ENCODE peak calls at places on chromosomes 5 and 9, in nine cellular contexts. One of them, this sample, is unnamed.

GRCh38 chr9:100911273-100911672 is 117.3 kb upstream of the PLPPR1 start:
- DNase-seq in sigmoid colon: no peak
- DNase-seq in tibial artery: no peak
- DNase-seq in cardiac muscle cell: no peak
- DNase-seq in lower lobe of right lung: no peak
- DNase-seq in CD8-positive, alpha-beta T cell: no peak
- DNase-seq in heart right ventricle: no peak
- DNase-seq in NB4: no peak
- DNase-seq in AG04449: no peak
- DNase-seq in this sample: no peak

GRCh38 chr5:115736004-115736689 is 80.3 kb downstream of the CDO1 start:
- DNase-seq in lower lobe of right lung: no peak
- DNase-seq in CD8-positive, alpha-beta T cell: no peak
- DNase-seq in cardiac muscle cell: no peak
- DNase-seq in NB4: no peak
- DNase-seq in heart right ventricle: no peak
- DNase-seq in AG04449: no peak
- DNase-seq in sigmoid colon: no peak
- DNase-seq in tibial artery: no peak
- DNase-seq in this sample: no peak

GRCh38 chr5:64164166-64164565 is 1.5 kb upstream of the RNF180 start:
- DNase-seq in heart right ventricle: no peak
- DNase-seq in NB4: no peak
- DNase-seq in CD8-positive, alpha-beta T cell: no peak
- DNase-seq in AG04449: no peak
- DNase-seq in sigmoid colon: no peak
- DNase-seq in cardiac muscle cell: no peak
- DNase-seq in tibial artery: no peak
- DNase-seq in lower lobe of right lung: no peak
- DNase-seq in this sample: no peak

GRCh38 chr9:125509476-125509875 is 197.5 kb downstream of the MAPKAP1 start:
- DNase-seq in CD8-positive, alpha-beta T cell: no peak
- DNase-seq in cardiac muscle cell: peak; percentile 69
- DNase-seq in AG04449: peak; percentile 58
- DNase-seq in sigmoid colon: no peak
- DNase-seq in tibial artery: no peak
- DNase-seq in NB4: no peak
- DNase-seq in heart right ventricle: no peak
- DNase-seq in lower lobe of right lung: no peak
- DNase-seq in this sample: no peak

GRCh38 chr5:42598311-42598710 is 158.3 kb upstream of the CCDC152 start:
- DNase-seq in sigmoid colon: no peak
- DNase-seq in lower lobe of right lung: no peak
- DNase-seq in tibial artery: no peak
- DNase-seq in AG04449: no peak
- DNase-seq in heart right ventricle: no peak
- DNase-seq in cardiac muscle cell: no peak
- DNase-seq in CD8-positive, alpha-beta T cell: no peak
- DNase-seq in NB4: no peak
- DNase-seq in this sample: no peak

GRCh38 chr9:116901260-116901659 is 214.2 kb downstream of the TRIM32 start:
- DNase-seq in tibial artery: no peak
- DNase-seq in heart right ventricle: no peak
- DNase-seq in NB4: no peak
- DNase-seq in CD8-positive, alpha-beta T cell: no peak
- DNase-seq in AG04449: no peak
- DNase-seq in cardiac muscle cell: no peak
- DNase-seq in lower lobe of right lung: no peak
- DNase-seq in sigmoid colon: no peak
- DNase-seq in this sample: no peak

GRCh38 chr9:122201641-122202040 is 27.1 kb downstream of the LHX6 start:
- DNase-seq in sigmoid colon: no peak
- DNase-seq in AG04449: no peak
- DNase-seq in tibial artery: no peak
- DNase-seq in NB4: no peak
- DNase-seq in lower lobe of right lung: no peak
- DNase-seq in CD8-positive, alpha-beta T cell: no peak
- DNase-seq in cardiac muscle cell: no peak
- DNase-seq in heart right ventricle: no peak
- DNase-seq in this sample: no peak

GRCh38 chr5:95518417-95518816 is 36.4 kb downstream of the SKIC3 start:
- DNase-seq in lower lobe of right lung: no peak
- DNase-seq in tibial artery: no peak
- DNase-seq in NB4: no peak
- DNase-seq in heart right ventricle: no peak
- DNase-seq in AG04449: no peak
- DNase-seq in CD8-positive, alpha-beta T cell: no peak
- DNase-seq in cardiac muscle cell: no peak
- DNase-seq in sigmoid colon: no peak
- DNase-seq in this sample: no peak

GRCh38 chr9:18994263-18994916 is 38.6 kb downstream of the SAXO1 start:
- DNase-seq in NB4: no peak
- DNase-seq in cardiac muscle cell: no peak
- DNase-seq in tibial artery: no peak
- DNase-seq in lower lobe of right lung: no peak
- DNase-seq in sigmoid colon: no peak
- DNase-seq in CD8-positive, alpha-beta T cell: no peak
- DNase-seq in heart right ventricle: no peak
- DNase-seq in AG04449: no peak
- DNase-seq in this sample: no peak

GRCh38 chr9:6620796-6621195 is 24.7 kb downstream of the GLDC start:
- DNase-seq in heart right ventricle: no peak
- DNase-seq in sigmoid colon: no peak
- DNase-seq in cardiac muscle cell: no peak
- DNase-seq in AG04449: no peak
- DNase-seq in tibial artery: no peak
- DNase-seq in CD8-positive, alpha-beta T cell: no peak
- DNase-seq in lower lobe of right lung: no peak
- DNase-seq in NB4: no peak
- DNase-seq in this sample: no peak

GRCh38 chr9:72946821-72947220 is 6.0 kb downstream of the ALDH1A1 start:
- DNase-seq in NB4: no peak
- DNase-seq in tibial artery: no peak
- DNase-seq in cardiac muscle cell: no peak
- DNase-seq in lower lobe of right lung: no peak
- DNase-seq in sigmoid colon: no peak
- DNase-seq in AG04449: no peak
- DNase-seq in CD8-positive, alpha-beta T cell: no peak
- DNase-seq in heart right ventricle: no peak
- DNase-seq in this sample: no peak

GRCh38 chr9:72946318-72946717 is 6.5 kb downstream of the ALDH1A1 start:
- DNase-seq in CD8-positive, alpha-beta T cell: no peak
- DNase-seq in heart right ventricle: no peak
- DNase-seq in tibial artery: no peak
- DNase-seq in AG04449: no peak
- DNase-seq in lower lobe of right lung: no peak
- DNase-seq in cardiac muscle cell: no peak
- DNase-seq in NB4: no peak
- DNase-seq in sigmoid colon: no peak
- DNase-seq in this sample: no peak

GRCh38 chr9:72949918-72950325 is 2.9 kb downstream of the ALDH1A1 start:
- DNase-seq in lower lobe of right lung: no peak
- DNase-seq in AG04449: no peak
- DNase-seq in CD8-positive, alpha-beta T cell: no peak
- DNase-seq in heart right ventricle: no peak
- DNase-seq in NB4: no peak
- DNase-seq in sigmoid colon: no peak
- DNase-seq in cardiac muscle cell: no peak
- DNase-seq in tibial artery: no peak
- DNase-seq in this sample: no peak

GRCh38 chr9:72948906-72949582 is 3.8 kb downstream of the ALDH1A1 start:
- DNase-seq in AG04449: no peak
- DNase-seq in tibial artery: no peak
- DNase-seq in cardiac muscle cell: no peak
- DNase-seq in CD8-positive, alpha-beta T cell: no peak
- DNase-seq in NB4: no peak
- DNase-seq in heart right ventricle: no peak
- DNase-seq in lower lobe of right lung: no peak
- DNase-seq in sigmoid colon: no peak
- DNase-seq in this sample: no peak

GRCh38 chr9:72947987-72948465 is 4.8 kb downstream of the ALDH1A1 start:
- DNase-seq in heart right ventricle: no peak
- DNase-seq in tibial artery: no peak
- DNase-seq in NB4: no peak
- DNase-seq in AG04449: no peak
- DNase-seq in sigmoid colon: no peak
- DNase-seq in cardiac muscle cell: no peak
- DNase-seq in lower lobe of right lung: no peak
- DNase-seq in CD8-positive, alpha-beta T cell: no peak
- DNase-seq in this sample: no peak
- H3K4me3 ChIP-seq in heart right ventricle: no peak overlapping the region
- H3K4me3 ChIP-seq in tibial artery: peak overlapping the region; percentile 16
- H3K4me3 ChIP-seq in NB4: no peak overlapping the region
- H3K4me3 ChIP-seq in AG04449: no peak overlapping the region
- H3K4me3 ChIP-seq in sigmoid colon: peak overlapping the region; percentile 54
- H3K4me3 ChIP-seq in cardiac muscle cell: no peak overlapping the region
- H3K4me3 ChIP-seq in lower lobe of right lung: peak overlapping the region; percentile 45
- H3K4me3 ChIP-seq in CD8-positive, alpha-beta T cell: no peak overlapping the region
- H3K4me3 ChIP-seq in this sample: no peak overlapping the region

GRCh38 chr5:79333852-79334557 is 98.1 kb downstream of the JMY start:
- DNase-seq in cardiac muscle cell: no peak
- DNase-seq in heart right ventricle: no peak
- DNase-seq in lower lobe of right lung: no peak
- DNase-seq in NB4: no peak
- DNase-seq in CD8-positive, alpha-beta T cell: no peak
- DNase-seq in sigmoid colon: no peak
- DNase-seq in AG04449: no peak
- DNase-seq in tibial artery: no peak
- DNase-seq in this sample: no peak
- TF ChIP-seq CTCF in cardiac muscle cell: no peak
- TF ChIP-seq CTCF in heart right ventricle: no peak
- TF ChIP-seq CTCF in lower lobe of right lung: no peak
- TF ChIP-seq CTCF in NB4: no peak
- TF ChIP-seq CTCF in CD8-positive, alpha-beta T cell: no peak
- TF ChIP-seq CTCF in sigmoid colon: no peak
- TF ChIP-seq CTCF in AG04449: no peak
- TF ChIP-seq CTCF in tibial artery: no peak
- TF ChIP-seq CTCF in this sample: no peak

GRCh38 chr5:107937710-107938355 is 267.1 kb upstream of the EFNA5 start:
- DNase-seq in NB4: no peak
- DNase-seq in tibial artery: no peak
- DNase-seq in sigmoid colon: no peak
- DNase-seq in CD8-positive, alpha-beta T cell: no peak
- DNase-seq in AG04449: no peak
- DNase-seq in heart right ventricle: no peak
- DNase-seq in cardiac muscle cell: peak; percentile 5
- DNase-seq in lower lobe of right lung: no peak
- DNase-seq in this sample: no peak

GRCh38 chr5:107933326-107933725 is 262.6 kb upstream of the EFNA5 start:
- DNase-seq in CD8-positive, alpha-beta T cell: no peak
- DNase-seq in lower lobe of right lung: no peak
- DNase-seq in AG04449: no peak
- DNase-seq in sigmoid colon: no peak
- DNase-seq in NB4: no peak
- DNase-seq in heart right ventricle: no peak
- DNase-seq in cardiac muscle cell: no peak
- DNase-seq in tibial artery: no peak
- DNase-seq in this sample: no peak

GRCh38 chr5:107937198-107937597 is 266.5 kb upstream of the EFNA5 start:
- DNase-seq in NB4: no peak
- DNase-seq in cardiac muscle cell: peak; percentile 22
- DNase-seq in lower lobe of right lung: no peak
- DNase-seq in CD8-positive, alpha-beta T cell: no peak
- DNase-seq in AG04449: no peak
- DNase-seq in tibial artery: no peak
- DNase-seq in heart right ventricle: no peak
- DNase-seq in sigmoid colon: no peak
- DNase-seq in this sample: no peak

GRCh38 chr5:107935641-107936040 is 264.9 kb upstream of the EFNA5 start:
- DNase-seq in CD8-positive, alpha-beta T cell: no peak
- DNase-seq in AG04449: no peak
- DNase-seq in lower lobe of right lung: no peak
- DNase-seq in heart right ventricle: no peak
- DNase-seq in NB4: no peak
- DNase-seq in sigmoid colon: no peak
- DNase-seq in cardiac muscle cell: no peak
- DNase-seq in tibial artery: no peak
- DNase-seq in this sample: no peak

GRCh38 chr5:107936532-107936931 is 265.8 kb upstream of the EFNA5 start:
- DNase-seq in sigmoid colon: no peak
- DNase-seq in NB4: no peak
- DNase-seq in AG04449: no peak
- DNase-seq in lower lobe of right lung: no peak
- DNase-seq in tibial artery: no peak
- DNase-seq in heart right ventricle: no peak
- DNase-seq in CD8-positive, alpha-beta T cell: no peak
- DNase-seq in cardiac muscle cell: no peak
- DNase-seq in this sample: no peak
- H3K4me3 ChIP-seq in sigmoid colon: no peak overlapping the region
- H3K4me3 ChIP-seq in NB4: no peak overlapping the region
- H3K4me3 ChIP-seq in AG04449: no peak overlapping the region
- H3K4me3 ChIP-seq in lower lobe of right lung: no peak overlapping the region
- H3K4me3 ChIP-seq in tibial artery: no peak overlapping the region
- H3K4me3 ChIP-seq in heart right ventricle: no peak overlapping the region
- H3K4me3 ChIP-seq in CD8-positive, alpha-beta T cell: no peak overlapping the region
- H3K4me3 ChIP-seq in cardiac muscle cell: no peak overlapping the region
- H3K4me3 ChIP-seq in this sample: no peak overlapping the region

GRCh38 chr9:86600291-86600690 is 246.1 kb upstream of the TUT7 start:
- DNase-seq in NB4: no peak
- DNase-seq in cardiac muscle cell: no peak
- DNase-seq in sigmoid colon: no peak
- DNase-seq in lower lobe of right lung: no peak
- DNase-seq in tibial artery: no peak
- DNase-seq in AG04449: no peak
- DNase-seq in CD8-positive, alpha-beta T cell: no peak
- DNase-seq in heart right ventricle: no peak
- DNase-seq in this sample: no peak
- TF ChIP-seq CTCF in NB4: no peak
- TF ChIP-seq CTCF in cardiac muscle cell: no peak
- TF ChIP-seq CTCF in sigmoid colon: no peak
- TF ChIP-seq CTCF in lower lobe of right lung: no peak
- TF ChIP-seq CTCF in tibial artery: no peak
- TF ChIP-seq CTCF in AG04449: no peak
- TF ChIP-seq CTCF in CD8-positive, alpha-beta T cell: no peak
- TF ChIP-seq CTCF in heart right ventricle: no peak
- TF ChIP-seq CTCF in this sample: no peak